ENCODE peak calls at places on chromosomes 13 and 19, in eight cellular contexts. C is keratinocyte; V is CD8-positive, alpha-beta T cell; R is CD8-positive, alpha-beta memory T cell; U is psoas muscle; Y is left ventricle myocardium inferior; D is transverse colon; G is AG04450. H is an unnamed sample. For H3K27me3, the result is how much of the 10 kb centered on the place peaks cover.

GRCh38 chr19:38289955-38290354 is 14.1 kb upstream of the C19orf33 start:
- DNase-seq in C (no peak), U (no peak), G (no peak), Y (no peak), D (no peak), V (no peak), R (no peak), H (no peak)

GRCh38 chr19:49441210-49441959 is at the start of gene SLC17A7:
- DNase-seq in R (no peak), Y (peak), G (no peak), U (peak), V (no peak), D (peak), C (no peak), H (peak)

GRCh38 chr19:34232566-34233481 is 21.5 kb upstream of the GARRE1 start:
- DNase-seq in D (no peak), V (no peak), G (peak), Y (peak), R (no peak), U (peak), C (peak), H (no peak)

GRCh38 chr19:42433503-42434260 is 6.5 kb upstream of the LIPE start:
- DNase-seq in C (no peak), V (peak), R (peak), G (no peak), U (peak), Y (peak), D (peak), H (peak)

GRCh38 chr13:102970542-102970941 is 95.7 kb downstream of the SLC10A2 start:
- DNase-seq in Y (no peak), V (no peak), D (no peak), U (no peak), C (no peak), R (no peak), G (no peak), H (no peak)

GRCh38 chr13:113928701-113929627 is 44.9 kb downstream of the C13orf46 start:
- DNase-seq in U (peak), G (peak), D (peak), C (no peak), V (no peak), R (no peak), Y (peak), H (no peak)

GRCh38 chr13:113034451-113035208 is 65.6 kb downstream of the MCF2L start:
- DNase-seq in C (no peak), G (peak), V (no peak), D (peak), U (no peak), R (no peak), Y (no peak), H (peak)

GRCh38 chr13:94776300-94776699 is 64.0 kb upstream of the SOX21 start:
- DNase-seq in U (no peak), R (no peak), V (no peak), D (no peak), G (no peak), Y (no peak), C (no peak), H (no peak)

GRCh38 chr13:61294467-61295186 is 121.0 kb downstream of the PCDH20 start:
- DNase-seq in C (no peak), R (no peak), V (no peak), D (no peak), U (no peak), G (no peak), Y (no peak), H (no peak)

GRCh38 chr19:44576843-44577565 is 36.4 kb upstream of the IGSF23 start:
- DNase-seq in U (no peak), Y (no peak), D (peak), V (no peak), R (peak), C (no peak), G (no peak), H (peak)

GRCh38 chr13:25330541-25330940 is 29.1 kb downstream of the NUP58 start:
- DNase-seq in R (no peak), U (no peak), D (no peak), V (no peak), Y (no peak), C (no peak), G (no peak), H (no peak)

GRCh38 chr13:71864094-71864980 is 2.7 kb downstream of the DACH1 start:
- DNase-seq in C (no peak), D (peak), V (no peak), G (no peak), Y (peak), U (peak), R (no peak), H (peak)

GRCh38 chr19:48859711-48860572 is 8.5 kb downstream of the PLEKHA4 start:
- DNase-seq in C (no peak), D (no peak), U (no peak), G (no peak), Y (peak), R (no peak), V (no peak), H (peak)

GRCh38 chr19:18203863-18204393 is at the start of gene RAB3A:
- DNase-seq in D (peak), Y (peak), R (peak), U (peak), V (peak), C (peak), G (peak), H (peak)

GRCh38 chr13:40456397-40456958 is 210.0 kb downstream of the FOXO1 start:
- DNase-seq in D (no peak), C (no peak), G (no peak), U (no peak), R (no peak), V (no peak), Y (no peak), H (no peak)

GRCh38 chr19:50264483-50265186 is 61.2 kb downstream of the MYH14 start:
- DNase-seq in U (no peak), V (no peak), Y (no peak), D (no peak), R (no peak), G (no peak), C (no peak), H (no peak)

GRCh38 chr19:13068064-13068807 is 34.4 kb downstream of the LYL1 start:
- DNase-seq in V (no peak), D (no peak), C (no peak), Y (no peak), G (no peak), R (no peak), U (no peak), H (no peak)

GRCh38 chr19:45092747-45093678 is at the start of gene PPP1R37:
- DNase-seq in U (peak), G (peak), Y (peak), V (peak), C (peak), R (peak), D (peak), H (peak)

GRCh38 chr13:22387899-22388298 is 717.0 kb downstream of the FGF9 start:
- DNase-seq in V (no peak), C (no peak), R (no peak), D (no peak), U (no peak), Y (no peak), G (no peak), H (no peak)
- H3K27me3 ChIP-seq in V (under half), C (under half), R (under half), D (under half), U (under half), Y (under half), G (under half), H (under half)

GRCh38 chr13:44493213-44493812 is 82.8 kb downstream of the TSC22D1 start:
- DNase-seq in C (no peak), Y (no peak), R (no peak), U (no peak), V (no peak), D (no peak), G (no peak), H (no peak)
- H3K27ac ChIP-seq in C (no peak), Y (no peak), R (no peak), U (peak), V (no peak), D (no peak), G (no peak), H (no peak)

GRCh38 chr13:75726313-75726712 is 90.2 kb downstream of the LMO7 start:
- DNase-seq in C (no peak), U (no peak), R (no peak), V (no peak), Y (no peak), G (no peak), D (no peak), H (no peak)
- H3K4me3 ChIP-seq in C (no peak), U (no peak), R (no peak), V (no peak), Y (no peak), G (no peak), D (no peak), H (no peak)

DNA sequence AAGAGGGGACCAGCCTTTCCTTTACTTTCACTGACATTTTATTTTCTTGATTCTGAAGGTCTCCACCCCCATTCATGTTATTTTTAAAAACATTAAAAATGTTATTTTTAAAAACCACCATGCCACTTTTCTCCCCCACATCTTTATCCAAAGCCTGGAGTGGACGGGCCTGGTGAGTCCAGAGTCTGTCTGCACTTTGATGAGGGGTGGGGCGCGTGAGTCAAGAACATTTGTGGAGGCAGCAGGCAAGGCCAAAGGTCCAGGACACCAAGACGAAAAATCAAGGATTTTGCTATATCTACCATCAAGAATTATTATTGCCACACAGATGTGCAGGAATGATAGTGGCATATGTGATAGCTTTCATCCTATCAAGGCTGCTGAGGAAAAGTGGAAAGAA is 224.9 kb downstream of the FGF9 start:
- DNase-seq in U (no peak), Y (no peak), V (no peak), D (peak), C (no peak), G (no peak), R (no peak), H (peak)
- H3K27me3 ChIP-seq in U (under half), Y (under half), V (under half), D (under half), C (under half), G (under half), R (under half), H (under half)

GRCh38 chr13:110024646-110024980 is 238.2 kb upstream of the IRS2 start:
- DNase-seq in G (no peak), C (no peak), D (no peak), R (no peak), Y (no peak), V (no peak), U (no peak), H (no peak)
- H3K27ac ChIP-seq in G (no peak), C (no peak), D (peak), R (no peak), Y (peak), V (no peak), U (peak), H (no peak)